ENCODE peak calls at places on chromosomes 6 and 20, in nine cellular contexts. R is NCI-H1092 treated with DMSO at 0.1 percent for 48 hours; V is hippocampal formation; G is effector CD4-positive, alpha-beta T cell; M is heart left ventricle; U is NCI-H1417 treated with DMSO at 0.1 percent for 48 hours; I is fibroblast of lung; Y is NCI-H345; D is GM18507. S is an unnamed sample.

GRCh38 chr6:30837870-30838269 is 46.4 kb upstream of the DDR1 start:
- DNase-seq in R (no peak), V (no peak), G (no peak), M (no peak), U (no peak), I (no peak), Y (no peak), D (no peak), S (no peak)

GRCh38 chr6:152575621-152576150 is 61.5 kb downstream of the SYNE1 start:
- DNase-seq in R (no peak), V (no peak), G (no peak), M (no peak), U (no peak), I (peak; percentile 58), Y (no peak), D (no peak), S (no peak)

GRCh38 chr6:5671162-5671561 is 335.6 kb downstream of the NRN1 start:
- DNase-seq in R (no peak), V (peak; percentile 29), G (no peak), M (no peak), U (no peak), I (peak; percentile 67), Y (no peak), D (no peak), S (no peak)

GRCh38 chr20:34364013-34364382 is 925 bp downstream of the ITCH start:
- DNase-seq in R (peak; percentile 2), V (no peak), G (no peak), M (no peak), U (no peak), I (peak; percentile 56), Y (peak; percentile 11), D (no peak), S (no peak)

GRCh38 chr20:4064118-4064962 is 49.0 kb upstream of the RNF24 start:
- DNase-seq in R (peak; percentile 8), V (no peak), G (no peak), M (peak; percentile 95), U (no peak), I (peak; percentile 92), Y (no peak), D (no peak), S (no peak)

GRCh38 chr6:146856296-146856695 is 257.5 kb downstream of the ADGB start:
- DNase-seq in R (no peak), V (no peak), G (no peak), M (no peak), U (no peak), I (no peak), Y (no peak), D (no peak), S (no peak)

GRCh38 chr6:8859501-8859900 is 424.2 kb upstream of the SLC35B3 start:
- DNase-seq in R (no peak), V (no peak), G (no peak), M (no peak), U (no peak), I (peak; percentile 0), Y (no peak), D (no peak), S (no peak)

GRCh38 chr20:63045401-63045800 is 38.6 kb upstream of the BHLHE23 start:
- DNase-seq in R (no peak), V (no peak), G (no peak), M (peak; percentile 5), U (no peak), I (no peak), Y (no peak), D (no peak), S (no peak)

GRCh38 chr6:17086469-17086868 is 15.4 kb upstream of the STMND1 start:
- DNase-seq in R (no peak), V (peak; percentile 60), G (no peak), M (no peak), U (no peak), I (peak; percentile 67), Y (no peak), D (peak; percentile 7), S (no peak)

GRCh38 chr6:89509719-89510339 is 76.9 kb downstream of the ANKRD6 start:
- DNase-seq in R (peak; percentile 61), V (no peak), G (no peak), M (peak; percentile 36), U (no peak), I (no peak), Y (peak; percentile 87), D (no peak), S (no peak)

GRCh38 chr6:158272324-158272723 is 39.9 kb upstream of the TULP4 start:
- DNase-seq in R (no peak), V (no peak), G (no peak), M (no peak), U (no peak), I (no peak), Y (no peak), D (no peak), S (no peak)

GRCh38 chr6:6758915-6759654 is 170.6 kb downstream of the LY86 start:
- DNase-seq in R (peak; percentile 5), V (peak; percentile 25), G (no peak), M (peak; percentile 65), U (peak; percentile 13), I (peak; percentile 63), Y (peak; percentile 2), D (peak; percentile 39), S (peak; percentile 10)

GRCh38 chr6:41986339-41986738 is 44.7 kb upstream of the CCND3 start:
- DNase-seq in R (no peak), V (no peak), G (no peak), M (no peak), U (no peak), I (no peak), Y (no peak), D (no peak), S (no peak)

GRCh38 chr6:128275030-128275429 is 245.4 kb downstream of the PTPRK start:
- DNase-seq in R (no peak), V (no peak), G (no peak), M (no peak), U (no peak), I (peak; percentile 65), Y (no peak), D (no peak), S (no peak)

GRCh38 chr20:46139908-46140482 is 21.9 kb downstream of the CD40 start:
- DNase-seq in R (peak; percentile 69), V (no peak), G (no peak), M (no peak), U (peak; percentile 96), I (no peak), Y (peak; percentile 98), D (no peak), S (no peak)